ENCODE peak calls at places on chromosomes 12 and 14, in eight cellular contexts. C, N, J, W, K, R, Y and M are unnamed samples.
A peak's percentile ranks its signal among the peaks of the same experiment; 100 is the strongest.

GRCh38 chr12:13154027-13154538 is 42.4 kb upstream of the EMP1 start:
- DNase-seq in C (no peak), N (no peak), J (no peak), W (no peak), K (no peak), R (no peak), Y (peak; percentile 75), M (no peak)

GRCh38 chr12:104115587-104115975 is 22.4 kb downstream of the NFYB start:
- DNase-seq in C (no peak), N (no peak), J (no peak), W (no peak), K (no peak), R (no peak), Y (no peak), M (no peak)

GRCh38 chr12:29782285-29782820 is 1.4 kb downstream of the TMTC1 start:
- DNase-seq in C (no peak), N (no peak), J (no peak), W (no peak), K (no peak), R (no peak), Y (no peak), M (no peak)

GRCh38 chr12:119512772-119513497 is 80.6 kb upstream of the TMEM233 start:
- DNase-seq in C (no peak), N (no peak), J (no peak), W (peak; percentile 56), K (peak; percentile 59), R (no peak), Y (no peak), M (no peak)

GRCh38 chr12:2057041-2057792 is 4.4 kb downstream of the CACNA1C start:
- DNase-seq in C (peak; percentile 75), N (peak; percentile 60), J (peak; percentile 90), W (peak; percentile 59), K (peak; percentile 99), R (no peak), Y (no peak), M (no peak)

GRCh38 chr14:91246051-91246852 is 1.7 kb upstream of the GPR68 start:
- DNase-seq in C (no peak), N (no peak), J (no peak), W (no peak), K (no peak), R (no peak), Y (no peak), M (no peak)

GRCh38 chr12:52636592-52637258 is 15.3 kb downstream of the KRT2 start:
- DNase-seq in C (no peak), N (no peak), J (no peak), W (no peak), K (peak; percentile 30), R (no peak), Y (peak; percentile 50), M (no peak)

GRCh38 chr14:76305474-76305826 is 70.5 kb upstream of the ESRRB start:
- DNase-seq in C (no peak), N (peak; percentile 47), J (no peak), W (no peak), K (peak; percentile 19), R (no peak), Y (peak; percentile 88), M (peak; percentile 64)

GRCh38 chr12:121673013-121673441 is 3.6 kb upstream of the MORN3 start:
- DNase-seq in C (peak; percentile 71), N (peak; percentile 82), J (peak; percentile 82), W (peak; percentile 31), K (no peak), R (no peak), Y (no peak), M (no peak)

GRCh38 chr12:6821271-6821673 is 349 bp upstream of the GPR162 start:
- DNase-seq in C (peak; percentile 82), N (peak; percentile 43), J (peak; percentile 93), W (no peak), K (peak; percentile 72), R (no peak), Y (peak; percentile 96), M (no peak)

GRCh38 chr12:108696111-108696995 is 35.0 kb downstream of the CORO1C start:
- DNase-seq in C (no peak), N (no peak), J (peak; percentile 86), W (peak; percentile 58), K (no peak), R (no peak), Y (peak; percentile 94), M (no peak)

GRCh38 chr14:104596451-104596918 is 8.1 kb downstream of the TMEM179 start:
- DNase-seq in C (peak; percentile 29), N (no peak), J (no peak), W (no peak), K (no peak), R (no peak), Y (no peak), M (no peak)

GRCh38 chr14:95296595-95297365 is 22.9 kb downstream of the CLMN start:
- DNase-seq in C (no peak), N (no peak), J (no peak), W (no peak), K (no peak), R (no peak), Y (no peak), M (no peak)

GRCh38 chr14:96567289-96567899 is 65.2 kb downstream of the PAPOLA start:
- DNase-seq in C (no peak), N (no peak), J (no peak), W (no peak), K (no peak), R (no peak), Y (no peak), M (no peak)

GRCh38 chr14:24310666-24311604 is at the start of gene LTB4R:
- DNase-seq in C (no peak), N (peak; percentile 86), J (peak; percentile 89), W (no peak), K (no peak), R (no peak), Y (no peak), M (peak; percentile 85)

GRCh38 chr14:91231446-91231845 is 13.1 kb downstream of the GPR68 start:
- DNase-seq in C (no peak), N (no peak), J (no peak), W (no peak), K (no peak), R (no peak), Y (no peak), M (no peak)

GRCh38 chr12:106139422-106140141 is 828 bp upstream of the NUAK1 start:
- DNase-seq in C (no peak), N (peak; percentile 79), J (peak; percentile 90), W (no peak), K (peak; percentile 89), R (no peak), Y (no peak), M (peak; percentile 87)

GRCh38 chr12:59847127-59847526 is 251.3 kb downstream of the SLC16A7 start:
- DNase-seq in C (no peak), N (no peak), J (no peak), W (no peak), K (no peak), R (no peak), Y (no peak), M (no peak)
- TF ChIP-seq EP300 in C (no peak), N (no peak), J (no peak), W (no peak), K (no peak), R (no peak), Y (no peak), M (no peak)

DNA sequence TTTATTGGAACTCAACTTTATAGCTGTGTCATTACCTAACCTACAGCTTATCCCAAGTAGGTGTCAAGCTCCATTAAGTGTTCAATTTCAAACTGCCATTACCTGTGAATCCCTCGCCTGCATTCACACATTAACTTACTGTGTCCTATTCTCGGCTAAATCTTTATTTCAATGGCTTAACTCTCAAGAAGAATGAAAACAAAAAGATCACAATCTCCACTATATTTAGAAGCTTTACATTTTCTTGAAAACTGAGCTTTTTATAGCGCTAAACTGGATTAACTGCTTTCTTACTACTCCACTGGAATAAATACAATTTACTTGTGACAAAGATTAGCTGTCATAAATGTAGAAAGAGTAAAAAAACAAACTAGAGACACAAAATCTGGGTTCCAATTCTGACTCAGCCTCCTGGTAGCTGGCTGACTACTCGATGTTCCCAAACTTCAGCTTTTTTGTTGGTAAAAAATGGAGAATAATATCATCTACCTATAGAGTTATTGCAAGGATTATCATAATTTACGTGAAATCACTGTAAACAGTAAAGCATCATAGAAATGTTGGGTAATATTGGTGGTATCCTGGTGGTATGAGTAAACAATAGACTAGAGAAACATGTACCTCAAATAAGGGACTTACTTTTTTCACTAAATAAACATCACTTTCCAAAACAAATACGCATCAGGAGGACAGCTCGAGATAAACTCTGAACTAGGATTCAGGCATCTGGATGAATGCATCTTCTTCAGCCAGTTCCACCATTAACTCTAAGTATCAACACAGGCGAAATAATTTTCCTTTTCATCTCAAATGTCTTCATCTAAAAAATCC is 1.7 kb downstream of the RALGAPA1 start:
- DNase-seq in C (no peak), N (no peak), J (no peak), W (no peak), K (no peak), R (no peak), Y (no peak), M (no peak)
- TF ChIP-seq POLR2AphosphoS5 in C (no peak), N (no peak), J (no peak), W (no peak), K (no peak), R (no peak), Y (no peak), M (no peak)

GRCh38 chr12:34606749-34607519 is 584.6 kb downstream of the ALG10 start:
- DNase-seq in C (peak; percentile 0), N (no peak), J (no peak), W (no peak), K (no peak), R (no peak), Y (peak; percentile 77), M (peak; percentile 62)
- TF ChIP-seq EP300 in C (no peak), N (no peak), J (no peak), W (no peak), K (no peak), R (no peak), Y (no peak), M (no peak)

GRCh38 chr14:30291216-30291615 is 267.7 kb upstream of the G2E3 start:
- DNase-seq in C (no peak), N (no peak), J (no peak), W (no peak), K (no peak), R (no peak), Y (no peak), M (no peak)

GRCh38 chr14:30287579-30288445 is 271.1 kb upstream of the G2E3 start:
- DNase-seq in C (no peak), N (no peak), J (no peak), W (no peak), K (no peak), R (no peak), Y (no peak), M (no peak)

GRCh38 chr14:30296956-30297405 is 262.0 kb upstream of the G2E3 start:
- DNase-seq in C (no peak), N (no peak), J (no peak), W (peak; percentile 17), K (no peak), R (no peak), Y (no peak), M (no peak)

GRCh38 chr14:30295980-30296379 is 263.0 kb upstream of the G2E3 start:
- DNase-seq in C (no peak), N (no peak), J (no peak), W (peak; percentile 15), K (no peak), R (no peak), Y (no peak), M (no peak)

DNA sequence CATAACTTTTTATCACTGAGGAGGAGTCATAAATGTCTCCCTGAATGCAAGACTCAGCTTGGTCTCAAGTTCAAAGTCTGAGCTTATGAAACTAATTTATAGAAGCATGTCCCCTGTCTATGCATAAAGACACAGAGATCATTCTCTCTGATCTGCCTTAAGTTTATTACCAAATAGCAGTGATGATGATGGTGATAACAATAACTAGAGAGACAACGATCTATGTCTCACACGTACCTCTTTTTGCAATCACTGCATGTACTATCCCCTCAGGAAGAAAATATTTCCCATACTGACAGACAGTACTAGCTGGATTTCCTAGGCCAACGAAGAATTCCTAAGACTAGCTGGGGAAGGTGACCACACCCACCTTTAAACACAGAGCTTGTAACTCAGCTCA is 266.4 kb upstream of the G2E3 start:
- DNase-seq in C (no peak), N (no peak), J (no peak), W (no peak), K (no peak), R (no peak), Y (no peak), M (no peak)
- TF ChIP-seq POLR2AphosphoS5 in C (no peak), N (no peak), J (no peak), W (no peak), K (no peak), R (no peak), Y (no peak), M (no peak)